ENCODE peak calls at places on chromosome 22, in six cellular contexts. L, I, S, G, F and E are unnamed samples.

GRCh38 chr22:26666035-26666338 is 8.6 kb downstream of the MIAT start:
- DNase-seq in L (no peak), I (no peak), S (peak), G (no peak), F (no peak), E (no peak)

GRCh38 chr22:42562282-42562681 is 8.5 kb downstream of the SERHL2 start:
- DNase-seq in L (no peak), I (no peak), S (no peak), G (peak), F (no peak), E (no peak)

GRCh38 chr22:42869463-42869862 is 12.4 kb upstream of the ARFGAP3 start:
- DNase-seq in L (no peak), I (no peak), S (no peak), G (no peak), F (no peak), E (no peak)

GRCh38 chr22:17969732-17970131 is 54.6 kb downstream of the MICAL3 start:
- DNase-seq in L (no peak), I (no peak), S (peak), G (no peak), F (no peak), E (peak)

GRCh38 chr22:44211946-44212930 is 31.5 kb downstream of the PARVG start:
- DNase-seq in L (no peak), I (no peak), S (peak), G (no peak), F (no peak), E (no peak)

GRCh38 chr22:23824476-23825245 is 14.1 kb downstream of the DERL3 start:
- DNase-seq in L (no peak), I (no peak), S (no peak), G (no peak), F (no peak), E (peak)

GRCh38 chr22:17946691-17947367 is 77.5 kb downstream of the MICAL3 start:
- DNase-seq in L (no peak), I (no peak), S (no peak), G (no peak), F (no peak), E (no peak)

GRCh38 chr22:19745155-19746133 is 15.1 kb upstream of the TBX1 start:
- DNase-seq in L (no peak), I (no peak), S (no peak), G (no peak), F (no peak), E (no peak)

GRCh38 chr22:22930571-22931556 is 43.2 kb downstream of the IGLL5 start:
- DNase-seq in L (no peak), I (no peak), S (no peak), G (no peak), F (no peak), E (no peak)

GRCh38 chr22:37056246-37056645 is 4.7 kb downstream of the KCTD17 start:
- DNase-seq in L (no peak), I (no peak), S (no peak), G (no peak), F (no peak), E (no peak)

GRCh38 chr22:37218399-37218770 is 6.1 kb upstream of the SSTR3 start:
- DNase-seq in L (no peak), I (no peak), S (no peak), G (no peak), F (no peak), E (no peak)

GRCh38 chr22:17007257-17007656 is 765 bp downstream of the GAB4 start:
- DNase-seq in L (no peak), I (no peak), S (no peak), G (no peak), F (no peak), E (no peak)

GRCh38 chr22:21691773-21692172 is 26.0 kb downstream of the PPIL2 start:
- DNase-seq in L (no peak), I (no peak), S (no peak), G (no peak), F (no peak), E (no peak)

GRCh38 chr22:36155702-36156101 is 4.9 kb downstream of the APOL3 start:
- DNase-seq in L (no peak), I (no peak), S (peak), G (no peak), F (no peak), E (peak)

GRCh38 chr22:26916236-26916635 is 258.8 kb downstream of the MIAT start:
- DNase-seq in L (no peak), I (no peak), S (no peak), G (no peak), F (no peak), E (no peak)

GRCh38 chr22:24107668-24108067 is 73.6 kb upstream of the SUSD2 start:
- DNase-seq in L (no peak), I (peak), S (peak), G (no peak), F (no peak), E (peak)

GRCh38 chr22:41256898-41257260 is 16.1 kb upstream of the CHADL start:
- DNase-seq in L (no peak), I (peak), S (peak), G (no peak), F (no peak), E (no peak)

GRCh38 chr22:41254230-41254629 is 13.5 kb upstream of the CHADL start:
- DNase-seq in L (no peak), I (no peak), S (no peak), G (no peak), F (no peak), E (no peak)

GRCh38 chr22:41252365-41252764 is 11.6 kb upstream of the CHADL start:
- DNase-seq in L (no peak), I (no peak), S (no peak), G (no peak), F (no peak), E (no peak)

GRCh38 chr22:41257696-41258095 is 17.0 kb upstream of the CHADL start:
- DNase-seq in L (no peak), I (no peak), S (no peak), G (no peak), F (no peak), E (no peak)

GRCh38 chr22:41256254-41256897 is 15.6 kb upstream of the CHADL start:
- DNase-seq in L (no peak), I (no peak), S (peak), G (no peak), F (no peak), E (no peak)
- TF ChIP-seq CTCF in L (no peak), I (peak), S (peak), G (no peak), F (no peak), E (no peak)

GRCh38 chr22:39543095-39543494 is 10.5 kb upstream of the RPS19BP1 start:
- DNase-seq in L (peak), I (no peak), S (peak), G (no peak), F (peak), E (no peak)
- TF ChIP-seq CTCF in L (peak), I (no peak), S (peak), G (peak), F (peak), E (no peak)

GRCh38 chr22:50169774-50170341 is 673 bp upstream of the PANX2 start:
- DNase-seq in L (peak), I (no peak), S (no peak), G (no peak), F (no peak), E (no peak)
- TF ChIP-seq CTCF in L (no peak), I (no peak), S (no peak), G (no peak), F (no peak), E (no peak)

DNA sequence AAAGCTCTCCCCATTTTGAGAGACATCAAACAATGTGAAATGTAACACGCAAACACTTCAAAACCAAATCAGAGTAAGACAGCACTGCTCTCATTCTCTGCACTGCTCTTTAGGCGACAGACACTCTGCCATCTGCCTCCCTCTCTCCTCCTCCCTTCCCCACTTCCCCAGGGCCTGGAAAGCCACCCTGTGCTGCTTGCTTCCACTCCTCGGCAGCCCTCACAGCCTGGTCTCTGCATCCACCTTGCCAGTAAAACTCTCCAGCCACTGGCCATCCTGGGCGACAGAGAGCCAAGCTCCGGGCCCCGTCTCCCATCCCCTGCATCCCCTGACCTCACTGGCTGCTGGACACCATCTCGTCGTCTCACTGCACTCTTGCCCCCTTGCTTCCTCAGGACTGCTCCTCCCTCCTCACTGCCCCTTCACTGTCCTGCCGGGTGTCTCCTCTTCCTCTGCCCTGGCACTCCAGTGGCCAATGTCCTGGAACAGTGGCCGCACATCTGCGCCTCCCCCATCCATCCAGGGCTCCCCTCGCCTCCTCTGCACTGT is 800.5 kb downstream of the BRD1 start:
- DNase-seq in L (no peak), I (no peak), S (no peak), G (no peak), F (no peak), E (no peak)
- TF ChIP-seq CTCF in L (no peak), I (no peak), S (no peak), G (no peak), F (no peak), E (no peak)